ENCODE peak calls at places on chromosomes 6 and 20, in nine cellular contexts. I, X, C, G, B, Y, H, P and V are unnamed samples.

GRCh38 chr6:116631379-116631990 is 15.2 kb downstream of the RSPH4A start:
- DNase-seq in I (peak; percentile 61), X (no peak), C (no peak), G (peak; percentile 57), B (no peak), Y (no peak), H (no peak), P (no peak), V (no peak)

GRCh38 chr6:24926192-24926591 is 9.6 kb downstream of the RIPOR2 start:
- DNase-seq in I (no peak), X (no peak), C (no peak), G (no peak), B (no peak), Y (no peak), H (no peak), P (no peak), V (no peak)

GRCh38 chr6:46044876-46045617 is 29.4 kb upstream of the CLIC5 start:
- DNase-seq in I (peak; percentile 70), X (peak; percentile 73), C (no peak), G (no peak), B (no peak), Y (no peak), H (no peak), P (peak; percentile 96), V (peak; percentile 72)

GRCh38 chr6:31750411-31751022 is 10.7 kb downstream of the MSH5 start:
- DNase-seq in I (no peak), X (no peak), C (no peak), G (no peak), B (no peak), Y (no peak), H (no peak), P (peak; percentile 65), V (no peak)

GRCh38 chr6:137933696-137934095 is 66.6 kb downstream of the TNFAIP3 start:
- DNase-seq in I (no peak), X (no peak), C (no peak), G (no peak), B (no peak), Y (no peak), H (no peak), P (peak; percentile 59), V (peak; percentile 95)

GRCh38 chr6:63683071-63683603 is 47.5 kb downstream of the PHF3 start:
- DNase-seq in I (no peak), X (no peak), C (no peak), G (peak; percentile 67), B (no peak), Y (no peak), H (no peak), P (no peak), V (no peak)

GRCh38 chr20:49825521-49826033 is 12.9 kb downstream of the SLC9A8 start:
- DNase-seq in I (no peak), X (no peak), C (no peak), G (no peak), B (no peak), Y (peak; percentile 70), H (no peak), P (no peak), V (no peak)

GRCh38 chr6:79134699-79135474 is 56.8 kb upstream of the PHIP start:
- DNase-seq in I (no peak), X (no peak), C (no peak), G (no peak), B (no peak), Y (no peak), H (no peak), P (no peak), V (no peak)

GRCh38 chr20:43938932-43939761 is 24.5 kb downstream of the TOX2 start:
- DNase-seq in I (peak; percentile 72), X (peak; percentile 92), C (no peak), G (no peak), B (no peak), Y (no peak), H (no peak), P (peak; percentile 100), V (peak; percentile 96)

GRCh38 chr20:63681609-63682142 is 14.8 kb upstream of the TNFRSF6B start:
- DNase-seq in I (no peak), X (no peak), C (no peak), G (no peak), B (no peak), Y (no peak), H (no peak), P (no peak), V (no peak)

GRCh38 chr6:41392249-41392648 is 56.8 kb downstream of the NCR2 start:
- DNase-seq in I (no peak), X (peak; percentile 19), C (no peak), G (no peak), B (no peak), Y (no peak), H (no peak), P (no peak), V (no peak)

GRCh38 chr6:12392490-12392889 is 102.3 kb downstream of the EDN1 start:
- DNase-seq in I (no peak), X (no peak), C (no peak), G (no peak), B (no peak), Y (no peak), H (no peak), P (no peak), V (no peak)

GRCh38 chr20:61883867-61884393 is 181.8 kb downstream of the TAF4 start:
- DNase-seq in I (no peak), X (no peak), C (no peak), G (no peak), B (no peak), Y (no peak), H (no peak), P (no peak), V (no peak)

GRCh38 chr6:35008858-35009257 is 119.8 kb downstream of the ANKS1A start:
- DNase-seq in I (no peak), X (no peak), C (no peak), G (no peak), B (no peak), Y (no peak), H (no peak), P (no peak), V (no peak)

GRCh38 chr6:56547687-56548086 is 95.0 kb downstream of the DST start:
- DNase-seq in I (no peak), X (no peak), C (no peak), G (no peak), B (no peak), Y (no peak), H (no peak), P (no peak), V (no peak)

GRCh38 chr6:111918825-111919224 is 45.6 kb upstream of the FYN start:
- DNase-seq in I (no peak), X (peak; percentile 81), C (no peak), G (no peak), B (no peak), Y (no peak), H (no peak), P (peak; percentile 85), V (peak; percentile 82)

GRCh38 chr20:1364106-1364505 is 28.7 kb downstream of the FKBP1A start:
- DNase-seq in I (no peak), X (no peak), C (peak; percentile 21), G (no peak), B (no peak), Y (no peak), H (peak; percentile 24), P (no peak), V (no peak)

GRCh38 chr6:166106076-166106686 is 61.5 kb downstream of the TBXT start:
- DNase-seq in I (peak; percentile 86), X (peak; percentile 76), C (peak; percentile 55), G (peak; percentile 76), B (peak; percentile 64), Y (peak; percentile 92), H (peak; percentile 60), P (peak; percentile 78), V (peak; percentile 50)

GRCh38 chr20:33209789-33210188 is 7.4 kb upstream of the BPIFA3 start:
- DNase-seq in I (peak; percentile 94), X (peak; percentile 66), C (no peak), G (peak; percentile 29), B (no peak), Y (peak; percentile 96), H (peak; percentile 11), P (peak; percentile 59), V (peak; percentile 50)

GRCh38 chr6:131167773-131168172 is 32.5 kb downstream of the AKAP7 start:
- DNase-seq in I (no peak), X (no peak), C (no peak), G (no peak), B (no peak), Y (no peak), H (no peak), P (peak; percentile 23), V (no peak)

GRCh38 chr6:74731204-74731603 is 474.6 kb downstream of the COL12A1 start:
- DNase-seq in I (no peak), X (no peak), C (no peak), G (no peak), B (peak; percentile 29), Y (no peak), H (no peak), P (peak; percentile 64), V (no peak)

GRCh38 chr6:12288844-12289654 is 1.1 kb upstream of the EDN1 start:
- DNase-seq in I (peak; percentile 79), X (peak; percentile 78), C (peak; percentile 28), G (peak; percentile 64), B (no peak), Y (peak; percentile 93), H (peak; percentile 20), P (peak; percentile 83), V (peak; percentile 71)

GRCh38 chr6:167667204-167668018 is 159.3 kb upstream of the AFDN start:
- DNase-seq in I (no peak), X (no peak), C (no peak), G (no peak), B (no peak), Y (no peak), H (no peak), P (no peak), V (no peak)

GRCh38 chr6:33419580-33420492 is at the start of gene SYNGAP1:
- DNase-seq in I (peak; percentile 75), X (no peak), C (peak; percentile 47), G (peak; percentile 27), B (peak; percentile 9), Y (peak; percentile 84), H (peak; percentile 52), P (peak; percentile 33), V (peak; percentile 71)

GRCh38 chr6:33204415-33205171 is at the start of gene HSD17B8:
- DNase-seq in I (peak; percentile 97), X (no peak), C (peak; percentile 89), G (peak; percentile 95), B (peak; percentile 82), Y (peak; percentile 98), H (peak; percentile 85), P (peak; percentile 87), V (no peak)

GRCh38 chr20:58701431-58702160 is 9.0 kb downstream of the NPEPL1 start:
- DNase-seq in I (no peak), X (no peak), C (no peak), G (no peak), B (no peak), Y (peak; percentile 37), H (no peak), P (no peak), V (no peak)

GRCh38 chr6:25916789-25917490 is 13.6 kb downstream of the SLC17A2 start:
- DNase-seq in I (no peak), X (no peak), C (no peak), G (no peak), B (no peak), Y (no peak), H (no peak), P (no peak), V (no peak)

GRCh38 chr20:33791959-33792597 is 19.1 kb upstream of the CHMP4B start:
- DNase-seq in I (peak; percentile 59), X (peak; percentile 49), C (peak; percentile 47), G (peak; percentile 59), B (no peak), Y (peak; percentile 89), H (peak; percentile 39), P (peak; percentile 76), V (peak; percentile 24)

GRCh38 chr20:43022568-43022967 is 167.1 kb downstream of the PTPRT start:
- DNase-seq in I (no peak), X (no peak), C (no peak), G (no peak), B (no peak), Y (no peak), H (no peak), P (no peak), V (no peak)

GRCh38 chr20:44309763-44310663 is 989 bp downstream of the FITM2 start:
- DNase-seq in I (peak; percentile 73), X (peak; percentile 30), C (no peak), G (peak; percentile 6), B (no peak), Y (no peak), H (no peak), P (peak; percentile 76), V (peak; percentile 76)

GRCh38 chr20:40431611-40432010 is 257.4 kb downstream of the MAFB start:
- DNase-seq in I (no peak), X (no peak), C (no peak), G (no peak), B (no peak), Y (no peak), H (no peak), P (no peak), V (peak; percentile 9)